ENCODE peak calls at places on chromosomes 12 and 14, in eight cellular contexts. D is kidney epithelial cell, E is brain microvascular endothelial cell, W is HCT116, O is dorsolateral prefrontal cortex, P is RWPE2, T is epithelial cell of esophagus, S is osteoblast. A is an unnamed sample.

GRCh38 chr12:70028515-70028914 is 203.5 kb downstream of the MYRFL start:
- DNase-seq in D (no peak), E (no peak), W (no peak), O (no peak), P (no peak), T (no peak), S (no peak), A (no peak)

GRCh38 chr12:4268549-4269181 is 4.9 kb upstream of the CCND2 start:
- DNase-seq in D (no peak), E (no peak), W (no peak), O (no peak), P (no peak), T (no peak), S (no peak), A (no peak)

GRCh38 chr14:89451229-89451628 is 34.2 kb upstream of the FOXN3 start:
- DNase-seq in D (no peak), E (no peak), W (no peak), O (no peak), P (no peak), T (no peak), S (no peak), A (no peak)

GRCh38 chr12:90572778-90573177 is 382.2 kb downstream of the CCER1 start:
- DNase-seq in D (no peak), E (no peak), W (no peak), O (no peak), P (no peak), T (no peak), S (no peak), A (no peak)

GRCh38 chr12:80017261-80017870 is 82.0 kb upstream of the OTOGL start:
- DNase-seq in D (no peak), E (no peak), W (no peak), O (no peak), P (no peak), T (no peak), S (no peak), A (no peak)

GRCh38 chr12:79988368-79988767 is 53.5 kb upstream of the PPP1R12A start:
- DNase-seq in D (no peak), E (peak), W (no peak), O (no peak), P (no peak), T (no peak), S (peak), A (no peak)

GRCh38 chr14:96136361-96136760 is 68.3 kb upstream of the BDKRB2 start:
- DNase-seq in D (no peak), E (peak), W (no peak), O (no peak), P (no peak), T (peak), S (peak), A (no peak)

GRCh38 chr14:22168092-22168955 is 420.7 kb downstream of the DAD1 start:
- DNase-seq in D (no peak), E (peak), W (no peak), O (no peak), P (no peak), T (no peak), S (no peak), A (no peak)

GRCh38 chr12:24045816-24046257 is 96.4 kb upstream of the SOX5 start:
- DNase-seq in D (no peak), E (peak), W (no peak), O (no peak), P (no peak), T (no peak), S (peak), A (no peak)

GRCh38 chr14:74213907-74214803 is 25.1 kb upstream of the VSX2 start:
- DNase-seq in D (no peak), E (no peak), W (no peak), O (no peak), P (no peak), T (no peak), S (no peak), A (no peak)

GRCh38 chr14:39395555-39396254 is 36.5 kb downstream of the FBXO33 start:
- DNase-seq in D (no peak), E (peak), W (no peak), O (no peak), P (no peak), T (peak), S (no peak), A (no peak)

GRCh38 chr14:71610797-71611196 is 321.4 kb upstream of the RGS6 start:
- DNase-seq in D (no peak), E (no peak), W (no peak), O (no peak), P (no peak), T (no peak), S (no peak), A (no peak)

GRCh38 chr14:31659278-31659677 is 98.1 kb downstream of the NUBPL start:
- DNase-seq in D (no peak), E (no peak), W (no peak), O (no peak), P (no peak), T (no peak), S (peak), A (no peak)

GRCh38 chr12:130752692-130753230 is 36.7 kb upstream of the RIMBP2 start:
- DNase-seq in D (no peak), E (no peak), W (no peak), O (no peak), P (no peak), T (no peak), S (no peak), A (peak)

GRCh38 chr12:1351926-1352325 is 242.5 kb downstream of the FBXL14 start:
- DNase-seq in D (no peak), E (no peak), W (no peak), O (no peak), P (no peak), T (no peak), S (no peak), A (no peak)

GRCh38 chr14:96370528-96370927 is 7.2 kb downstream of the GSKIP start:
- DNase-seq in D (no peak), E (no peak), W (no peak), O (no peak), P (no peak), T (no peak), S (no peak), A (no peak)

GRCh38 chr12:88035907-88036289 is 6.7 kb upstream of the C12orf50 start:
- DNase-seq in D (no peak), E (no peak), W (no peak), O (no peak), P (no peak), T (peak), S (no peak), A (no peak)

GRCh38 chr14:81161749-81162148 is 59.0 kb downstream of the GTF2A1 start:
- DNase-seq in D (no peak), E (no peak), W (no peak), O (no peak), P (no peak), T (no peak), S (peak), A (no peak)

GRCh38 chr14:49946320-49947141 is 53.6 kb downstream of the ARF6 start:
- DNase-seq in D (no peak), E (peak), W (no peak), O (no peak), P (no peak), T (peak), S (peak), A (no peak)

GRCh38 chr12:1171657-1172056 is 180.6 kb downstream of the ERC1 start:
- DNase-seq in D (peak), E (no peak), W (no peak), O (no peak), P (no peak), T (peak), S (no peak), A (no peak)

GRCh38 chr12:12428961-12429657 is 72.2 kb downstream of the BORCS5 start:
- DNase-seq in D (no peak), E (no peak), W (no peak), O (no peak), P (peak), T (peak), S (no peak), A (no peak)

GRCh38 chr14:54840798-54841197 is 61.8 kb downstream of the GCH1 start:
- DNase-seq in D (no peak), E (no peak), W (no peak), O (no peak), P (no peak), T (no peak), S (no peak), A (no peak)

GRCh38 chr12:18747960-18748359 is 10.0 kb downstream of the CAPZA3 start:
- DNase-seq in D (peak), E (peak), W (no peak), O (no peak), P (no peak), T (peak), S (no peak), A (no peak)

GRCh38 chr14:94129111-94129757 is at the start of gene IFI27L2:
- DNase-seq in D (no peak), E (peak), W (peak), O (peak), P (no peak), T (peak), S (peak), A (peak)
- TF ChIP-seq CTCF in D (peak), E (peak), W (peak), O (peak), P (peak), T (peak), S (peak), A (peak)

DNA sequence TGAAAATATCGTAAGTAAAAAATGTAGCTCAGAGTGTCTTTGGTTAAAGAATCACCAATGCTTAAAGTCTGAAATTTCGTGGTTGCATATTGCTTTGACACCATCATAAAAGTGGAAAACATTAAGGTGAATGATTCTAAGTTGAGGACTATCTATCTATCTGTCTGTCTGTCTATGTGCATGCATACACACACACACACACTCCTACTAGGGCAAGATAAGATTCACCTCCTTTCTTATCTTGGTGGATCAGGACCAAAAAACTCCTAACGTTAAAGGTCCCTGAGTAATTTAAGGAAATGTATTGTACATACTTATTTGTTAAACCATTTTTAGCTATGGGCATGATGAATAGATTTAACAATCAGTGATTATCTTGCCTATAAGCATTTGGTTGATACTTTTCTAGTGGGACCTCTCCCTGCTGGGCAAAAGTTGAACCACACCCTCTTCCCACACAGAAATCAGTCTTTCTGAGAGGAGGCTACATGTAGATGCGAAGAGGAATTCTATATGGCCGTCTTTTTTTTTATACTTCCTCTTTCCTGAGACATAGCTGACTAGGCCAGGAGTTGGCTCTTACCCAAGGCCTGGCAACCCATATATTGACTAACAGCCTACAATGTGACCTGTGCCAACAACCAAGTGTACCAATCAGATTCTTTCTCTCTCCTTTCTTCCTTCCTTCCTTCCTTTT is 19.3 kb upstream of the LLPH start:
- DNase-seq in D (no peak), E (no peak), W (no peak), O (no peak), P (no peak), T (peak), S (no peak), A (no peak)
- TF ChIP-seq CTCF in D (peak), E (peak), W (peak), O (no peak), P (no peak), T (peak), S (peak), A (peak)

DNA sequence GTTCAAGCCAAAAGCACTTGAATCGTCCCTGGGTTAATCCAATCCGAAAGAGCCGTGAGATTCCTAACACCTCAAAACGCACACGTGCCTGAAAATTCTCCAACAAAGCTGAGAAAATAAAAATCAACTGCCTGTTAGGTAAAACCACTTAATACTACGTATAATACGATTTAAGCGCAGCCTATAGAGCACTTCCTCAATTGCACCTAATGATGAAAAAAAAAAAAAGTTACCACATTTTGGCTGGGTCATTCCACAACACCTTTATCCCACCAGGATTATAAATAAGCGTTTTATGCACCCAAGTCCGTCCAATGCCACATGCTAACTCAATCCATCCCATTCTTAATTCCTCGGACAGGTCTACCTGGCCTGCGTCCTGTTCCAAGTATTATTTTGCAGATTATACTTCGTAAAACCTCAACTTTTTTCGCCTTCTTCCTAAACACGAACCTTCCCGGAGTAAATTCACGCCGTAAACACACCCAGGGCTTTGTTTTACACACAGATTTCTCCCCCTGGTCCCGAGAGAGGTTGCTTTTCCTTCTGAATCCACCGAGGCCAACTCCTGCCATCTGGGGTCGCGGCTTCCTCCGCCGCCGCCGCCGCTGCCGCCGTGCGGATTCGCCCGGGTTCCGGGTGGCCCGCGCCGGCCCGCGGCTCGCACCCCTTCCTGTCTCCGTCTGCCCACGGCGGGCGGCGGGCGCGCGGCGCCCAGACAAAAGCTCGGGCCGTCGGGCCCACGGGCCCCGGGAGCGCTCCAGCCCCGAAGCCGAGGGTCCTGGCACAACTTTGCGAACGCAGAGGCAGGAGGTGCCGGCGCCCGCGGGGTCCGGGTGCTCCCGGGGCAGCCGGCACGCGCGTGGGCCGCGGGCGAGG is 66.2 kb downstream of the RNF34 start:
- DNase-seq in D (no peak), E (no peak), W (no peak), O (no peak), P (no peak), T (peak), S (peak), A (peak)
- TF ChIP-seq CTCF in D (no peak), E (no peak), W (no peak), O (no peak), P (no peak), T (no peak), S (no peak), A (no peak)

GRCh38 chr12:54333420-54334034 is 8.6 kb downstream of the COPZ1 start:
- DNase-seq in D (no peak), E (no peak), W (no peak), O (no peak), P (no peak), T (no peak), S (peak), A (no peak)

GRCh38 chr12:54337854-54338650 is 13.1 kb downstream of the COPZ1 start:
- DNase-seq in D (no peak), E (no peak), W (no peak), O (no peak), P (no peak), T (no peak), S (peak), A (no peak)

GRCh38 chr12:54340845-54341244 is 15.9 kb downstream of the COPZ1 start:
- DNase-seq in D (no peak), E (no peak), W (no peak), O (no peak), P (no peak), T (no peak), S (no peak), A (no peak)

GRCh38 chr12:54338682-54339296 is 13.9 kb downstream of the COPZ1 start:
- DNase-seq in D (no peak), E (no peak), W (no peak), O (no peak), P (no peak), T (no peak), S (peak), A (no peak)

DNA sequence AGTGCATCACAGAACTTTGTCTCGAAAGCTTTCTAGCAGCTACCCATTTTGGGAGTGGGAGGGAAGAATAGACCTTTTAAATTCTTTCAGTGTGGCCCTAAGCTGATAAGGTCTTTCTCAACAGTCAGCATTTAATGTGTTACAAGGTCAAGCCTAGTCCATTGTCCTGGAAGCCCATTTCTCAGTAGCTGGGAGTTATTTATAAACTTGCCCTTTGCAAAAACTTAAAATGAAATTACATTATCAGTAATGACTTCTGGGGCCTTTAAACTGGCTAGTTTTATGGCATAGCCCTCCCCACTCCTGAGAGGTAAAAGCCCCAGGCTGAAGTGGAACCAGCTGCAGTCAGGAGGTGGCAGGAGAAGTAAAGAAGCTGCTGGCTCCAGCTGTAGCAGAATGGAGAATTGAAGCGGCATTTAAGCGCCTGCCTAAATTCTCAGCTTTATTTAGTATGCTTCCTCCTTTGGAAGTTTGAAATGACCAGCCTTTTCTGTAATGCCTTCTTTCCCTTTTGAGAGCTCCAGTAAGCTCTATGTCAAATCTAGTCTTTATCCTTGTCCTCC is 12.4 kb downstream of the COPZ1 start:
- DNase-seq in D (no peak), E (no peak), W (no peak), O (no peak), P (no peak), T (no peak), S (no peak), A (no peak)
- TF ChIP-seq CTCF in D (peak), E (peak), W (no peak), O (peak), P (no peak), T (no peak), S (no peak), A (no peak)